ENCODE peak calls at places on chromosome 7, in eight cellular contexts. M is ovary, P is OCI-LY7, E is cardiac muscle cell, C is fibroblast of lung, F is mucosa of descending colon, B is gastrocnemius medialis, T is colonic mucosa. H is an unnamed sample.

GRCh38 chr7:28609608-28610007 is 197.3 kb downstream of the CREB5 start:
- DNase-seq in M (no peak), P (no peak), E (no peak), C (no peak), F (no peak), B (peak), T (no peak), H (no peak)

GRCh38 chr7:41942468-41943097 is 239.7 kb upstream of the INHBA start:
- DNase-seq in M (peak), P (no peak), E (peak), C (peak), F (peak), B (no peak), T (peak), H (no peak)

GRCh38 chr7:151775547-151776443 is 101.1 kb downstream of the PRKAG2 start:
- DNase-seq in M (peak), P (no peak), E (no peak), C (no peak), F (no peak), B (no peak), T (no peak), H (no peak)

GRCh38 chr7:77727936-77728701 is 31.9 kb downstream of the RSBN1L start:
- DNase-seq in M (no peak), P (no peak), E (peak), C (peak), F (no peak), B (no peak), T (no peak), H (peak)

GRCh38 chr7:102424129-102424551 is 9.2 kb upstream of the ORAI2 start:
- DNase-seq in M (no peak), P (peak), E (no peak), C (no peak), F (no peak), B (no peak), T (no peak), H (no peak)

GRCh38 chr7:33351709-33352108 is 222.3 kb downstream of the BBS9 start:
- DNase-seq in M (no peak), P (no peak), E (no peak), C (no peak), F (no peak), B (no peak), T (no peak), H (no peak)

GRCh38 chr7:101124376-101125056 is 2.4 kb upstream of the SERPINE1 start:
- DNase-seq in M (no peak), P (no peak), E (peak), C (peak), F (no peak), B (no peak), T (no peak), H (no peak)

GRCh38 chr7:83161851-83162401 is 758 bp downstream of the PCLO start:
- DNase-seq in M (no peak), P (no peak), E (no peak), C (no peak), F (no peak), B (no peak), T (no peak), H (no peak)

GRCh38 chr7:64888561-64888900 is 14.5 kb upstream of the ZNF273 start:
- DNase-seq in M (peak), P (no peak), E (no peak), C (peak), F (peak), B (no peak), T (no peak), H (no peak)

GRCh38 chr7:28020302-28020940 is 160.2 kb downstream of the JAZF1 start:
- DNase-seq in M (peak), P (peak), E (peak), C (peak), F (peak), B (peak), T (peak), H (peak)

GRCh38 chr7:43083091-43083490 is 29.4 kb upstream of the HECW1 start:
- DNase-seq in M (no peak), P (no peak), E (peak), C (no peak), F (no peak), B (no peak), T (no peak), H (no peak)

GRCh38 chr7:151461096-151461941 is 21.4 kb upstream of the CRYGN start:
- DNase-seq in M (no peak), P (no peak), E (no peak), C (no peak), F (no peak), B (no peak), T (no peak), H (no peak)

DNA sequence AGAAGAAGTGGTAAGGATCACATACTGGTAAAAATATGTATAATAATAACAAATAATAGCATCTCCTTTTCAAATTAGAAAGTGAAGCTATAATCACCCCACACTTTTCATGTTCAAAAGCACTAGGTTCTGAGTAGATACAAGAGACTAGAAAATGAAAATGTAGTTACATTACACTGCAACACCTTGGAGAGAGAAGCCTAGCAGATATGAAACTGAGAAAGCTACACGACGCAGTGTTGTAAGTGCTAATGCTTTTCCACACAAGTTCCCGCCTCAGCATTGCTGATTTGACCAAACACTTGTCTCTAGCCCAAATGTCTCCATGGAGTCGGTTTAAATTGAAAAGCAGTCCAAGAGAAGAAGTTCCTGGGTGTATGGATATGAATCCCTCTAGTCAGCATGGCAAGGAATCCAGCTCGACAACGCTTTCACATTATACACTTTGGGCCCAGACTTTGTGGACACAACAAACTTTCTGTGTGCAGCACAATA is 1.7 kb downstream of the PDE1C start:
- DNase-seq in M (no peak), P (no peak), E (no peak), C (no peak), F (no peak), B (no peak), T (no peak), H (no peak)
- H3K4me3 ChIP-seq in M (no peak), P (no peak), E (no peak), C (no peak), F (no peak), B (no peak), T (no peak), H (no peak)

DNA sequence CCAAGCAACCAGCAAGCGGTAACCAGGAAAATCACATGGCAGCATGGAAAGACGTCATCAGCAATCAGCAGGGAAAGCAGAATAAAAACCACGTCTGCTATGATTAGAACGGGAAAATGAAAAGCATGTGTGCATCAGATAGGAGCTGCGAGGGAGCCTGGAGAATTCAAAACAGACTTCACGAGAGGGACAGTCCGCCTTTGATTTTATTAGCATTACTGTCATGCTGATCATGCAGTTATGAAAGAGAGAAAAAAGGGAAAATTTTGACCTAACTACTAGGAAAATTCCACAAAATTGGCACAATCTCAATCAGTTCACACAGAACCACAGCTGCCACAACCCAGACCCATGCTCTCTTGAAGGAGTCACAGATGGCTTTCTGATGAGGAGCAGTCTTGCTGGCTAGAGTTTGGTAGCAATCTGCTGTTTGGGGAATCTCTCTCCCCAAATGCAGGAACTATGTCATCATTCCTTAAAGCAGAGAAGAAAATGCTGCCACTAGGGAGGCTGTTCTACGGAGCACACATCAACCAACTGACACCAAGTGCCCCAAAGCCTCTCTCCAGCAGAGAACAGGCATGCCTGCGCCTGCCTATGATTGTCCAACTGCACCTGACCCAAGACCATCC is 295.9 kb downstream of the TNS3 start:
- DNase-seq in M (no peak), P (no peak), E (peak), C (no peak), F (no peak), B (no peak), T (peak), H (peak)
- TF ChIP-seq CTCF in M (no peak), P (no peak), E (no peak), C (no peak), F (no peak), B (no peak), T (no peak), H (peak)

GRCh38 chr7:95549818-95550529 is 46.3 kb downstream of the PDK4 start:
- DNase-seq in M (peak), P (no peak), E (peak), C (peak), F (peak), B (peak), T (peak), H (no peak)
- H3K4me3 ChIP-seq in M (peak), P (no peak), E (no peak), C (no peak), F (no peak), B (peak), T (no peak), H (no peak)

GRCh38 chr7:111561659-111561908 is 708 bp downstream of the IMMP2L start:
- DNase-seq in M (no peak), P (no peak), E (no peak), C (no peak), F (no peak), B (no peak), T (peak), H (no peak)
- TF ChIP-seq CTCF in M (no peak), P (no peak), E (no peak), C (no peak), F (no peak), B (no peak), T (no peak), H (no peak)

DNA sequence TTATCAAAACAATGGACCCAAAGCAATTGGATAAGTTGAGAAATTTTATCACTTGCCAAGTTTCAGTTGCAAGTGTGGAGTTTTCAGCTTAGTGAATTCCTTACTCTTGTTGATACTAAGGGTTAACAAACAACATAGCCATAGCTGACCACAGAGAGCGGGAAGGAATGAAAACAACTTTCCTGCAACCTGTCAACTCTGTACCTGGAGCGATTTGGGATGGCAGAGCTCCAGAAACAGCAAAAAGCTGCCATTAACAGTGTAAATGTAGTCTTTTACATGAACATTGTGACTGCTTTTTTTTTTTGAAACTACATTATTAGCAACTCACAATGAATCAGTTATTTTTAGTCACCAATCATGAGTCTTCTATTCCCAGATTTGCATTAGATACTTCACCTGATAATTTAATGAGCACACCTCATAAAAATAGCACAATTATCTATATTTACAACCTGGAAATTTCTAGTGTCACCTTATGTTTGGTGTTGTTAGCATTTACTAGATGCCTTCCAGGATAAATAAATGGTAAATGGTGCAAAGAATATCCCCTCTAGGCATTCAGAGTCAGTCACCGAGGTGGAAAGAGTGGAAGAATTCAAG is 47.6 kb upstream of the RAPGEF5 start:
- DNase-seq in M (no peak), P (no peak), E (no peak), C (no peak), F (no peak), B (no peak), T (no peak), H (no peak)
- H3K4me3 ChIP-seq in M (no peak), P (no peak), E (no peak), C (no peak), F (no peak), B (no peak), T (no peak), H (no peak)

H was measured in BE2C.